ENCODE peak calls at places on chromosomes 2 and 18, in five cellular contexts. T, L, B, K and A are unnamed samples.

GRCh38 chr18:80175451-80176235 is 66.6 kb downstream of the ADNP2 start:
- DNase-seq in T (no peak), L (peak; percentile 48), B (no peak), K (no peak), A (no peak)

GRCh38 chr2:29108225-29108624 is 7.0 kb upstream of the CLIP4 start:
- DNase-seq in T (peak; percentile 88), L (peak; percentile 97), B (no peak), K (no peak), A (no peak)

GRCh38 chr2:236229186-236229585 is 35.0 kb downstream of the ASB18 start:
- DNase-seq in T (no peak), L (no peak), B (no peak), K (no peak), A (no peak)

GRCh38 chr2:177334940-177335543 is 57.5 kb upstream of the AGPS start:
- DNase-seq in T (no peak), L (no peak), B (peak; percentile 29), K (no peak), A (no peak)

GRCh38 chr2:85996591-85996990 is 107.8 kb upstream of the ST3GAL5 start:
- DNase-seq in T (no peak), L (no peak), B (no peak), K (no peak), A (peak; percentile 47)

GRCh38 chr2:166384774-166385173 is 9.0 kb upstream of the SCN9A start:
- DNase-seq in T (no peak), L (no peak), B (no peak), K (no peak), A (no peak)

GRCh38 chr2:156476516-156477206 is 40.5 kb downstream of the GPD2 start:
- DNase-seq in T (peak; percentile 29), L (peak; percentile 63), B (no peak), K (no peak), A (no peak)

GRCh38 chr18:78701753-78702409 is 277.7 kb upstream of the SALL3 start:
- DNase-seq in T (no peak), L (no peak), B (no peak), K (no peak), A (no peak)

GRCh38 chr2:109318150-109318948 is 189.3 kb downstream of the SH3RF3 start:
- DNase-seq in T (peak; percentile 79), L (peak; percentile 92), B (peak; percentile 62), K (peak; percentile 69), A (no peak)

GRCh38 chr18:36532394-36532793 is 234.9 kb downstream of the FHOD3 start:
- DNase-seq in T (peak; percentile 51), L (no peak), B (no peak), K (no peak), A (no peak)

GRCh38 chr2:42663828-42664227 is 95.4 kb downstream of the MTA3 start:
- DNase-seq in T (no peak), L (no peak), B (no peak), K (no peak), A (no peak)

GRCh38 chr18:77323640-77324370 is 74.2 kb downstream of the GALR1 start:
- DNase-seq in T (no peak), L (no peak), B (peak; percentile 44), K (no peak), A (no peak)

GRCh38 chr2:241666627-241667400 is 19.8 kb downstream of the DTYMK start:
- DNase-seq in T (no peak), L (peak; percentile 65), B (no peak), K (no peak), A (no peak)

GRCh38 chr2:15472133-15472532 is 89.0 kb downstream of the NBAS start:
- DNase-seq in T (no peak), L (no peak), B (no peak), K (no peak), A (no peak)

GRCh38 chr2:126891681-126892500 is 6.8 kb upstream of the TEX51 start:
- DNase-seq in T (no peak), L (no peak), B (no peak), K (no peak), A (peak; percentile 60)

GRCh38 chr18:48540329-48541025 is 1.6 kb downstream of the CTIF start:
- DNase-seq in T (no peak), L (peak; percentile 49), B (peak; percentile 66), K (peak; percentile 84), A (peak; percentile 96)

GRCh38 chr2:98458207-98458606 is 13.5 kb downstream of the INPP4A start:
- DNase-seq in T (no peak), L (peak; percentile 59), B (no peak), K (no peak), A (no peak)

GRCh38 chr2:210895132-210895531 is 338.7 kb downstream of the CPS1 start:
- DNase-seq in T (no peak), L (no peak), B (no peak), K (no peak), A (no peak)

GRCh38 chr2:58425368-58425767 is 184.2 kb upstream of the FANCL start:
- DNase-seq in T (no peak), L (no peak), B (no peak), K (no peak), A (no peak)

GRCh38 chr18:63131944-63132818 is 187.4 kb downstream of the BCL2 start:
- DNase-seq in T (no peak), L (no peak), B (no peak), K (no peak), A (no peak)

GRCh38 chr18:62991959-62992358 is 276.6 kb downstream of the PHLPP1 start:
- DNase-seq in T (no peak), L (no peak), B (no peak), K (no peak), A (no peak)

GRCh38 chr2:210863283-210863682 is 306.9 kb downstream of the CPS1 start:
- DNase-seq in T (no peak), L (no peak), B (no peak), K (no peak), A (no peak)

GRCh38 chr2:47771211-47771610 is 11.7 kb upstream of the MSH6 start:
- DNase-seq in T (peak; percentile 73), L (peak; percentile 99), B (no peak), K (no peak), A (no peak)

GRCh38 chr18:77108001-77108692 is 24.4 kb downstream of the MBP start:
- DNase-seq in T (peak; percentile 67), L (peak; percentile 95), B (no peak), K (peak; percentile 59), A (no peak)

GRCh38 chr2:18299423-18300212 is 260.8 kb downstream of the RDH14 start:
- DNase-seq in T (peak; percentile 67), L (peak; percentile 98), B (no peak), K (no peak), A (no peak)

GRCh38 chr2:224938670-224939309 is 103.5 kb downstream of the DOCK10 start:
- DNase-seq in T (no peak), L (peak; percentile 89), B (no peak), K (no peak), A (no peak)

GRCh38 chr2:181457741-181458425 is 697 bp downstream of the ITGA4 start:
- DNase-seq in T (no peak), L (peak; percentile 41), B (peak; percentile 5), K (peak; percentile 39), A (peak; percentile 80)

GRCh38 chr18:65725421-65726050 is 25.3 kb upstream of the CDH7 start:
- DNase-seq in T (no peak), L (no peak), B (peak; percentile 4), K (peak; percentile 44), A (no peak)

GRCh38 chr2:149047118-149047517 is 8.6 kb downstream of the LYPD6B start:
- DNase-seq in T (no peak), L (no peak), B (no peak), K (no peak), A (no peak)

GRCh38 chr18:52903858-52904257 is 563.9 kb downstream of the DCC start:
- DNase-seq in T (no peak), L (no peak), B (peak; percentile 10), K (peak; percentile 57), A (no peak)

GRCh38 chr2:166361351-166362153 is 14.2 kb downstream of the SCN9A start:
- DNase-seq in T (no peak), L (peak; percentile 29), B (no peak), K (no peak), A (no peak)

GRCh38 chr2:48306409-48307284 is 223.3 kb upstream of the STON1 start:
- DNase-seq in T (peak; percentile 69), L (no peak), B (no peak), K (no peak), A (no peak)

GRCh38 chr2:5725794-5726463 is 33.7 kb downstream of the SOX11 start:
- DNase-seq in T (no peak), L (peak; percentile 5), B (no peak), K (no peak), A (no peak)

DNA sequence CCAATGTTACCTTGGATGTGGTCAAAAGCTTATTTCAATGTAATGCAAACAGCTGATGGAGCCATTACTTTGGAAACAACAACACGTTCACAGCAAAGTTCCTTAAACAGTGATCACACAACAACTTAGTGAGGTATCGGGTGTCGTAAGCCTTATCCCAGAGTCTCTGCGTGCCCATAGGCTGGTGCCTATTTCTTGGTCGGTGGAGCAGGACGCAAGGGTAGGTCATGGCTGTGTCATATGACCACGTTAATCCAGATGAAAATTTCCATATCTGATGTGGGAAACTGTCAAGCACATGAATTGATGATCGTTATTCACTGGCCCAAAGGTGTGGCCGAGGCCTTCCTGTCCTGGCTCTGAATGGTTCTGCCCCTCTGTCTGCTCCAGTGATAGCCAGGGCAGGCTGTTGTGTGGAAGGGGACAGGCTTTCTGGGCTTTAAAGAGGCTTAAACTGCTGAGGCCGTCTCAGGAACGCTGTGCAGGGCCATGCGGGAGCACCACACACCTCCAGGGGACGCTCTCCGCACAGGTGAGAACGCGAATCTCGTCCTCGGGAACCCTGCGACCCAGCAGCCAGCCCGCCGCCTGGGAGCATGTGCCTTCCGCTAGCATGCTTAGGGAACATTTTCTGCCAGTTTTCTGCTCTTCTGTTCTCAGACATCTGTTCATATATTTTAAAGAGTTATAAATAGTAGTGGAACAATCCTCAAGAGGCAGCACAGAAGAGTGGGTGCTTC is 90.6 kb downstream of the KCTD1 start:
- DNase-seq in T (no peak), L (no peak), B (no peak), K (no peak), A (no peak)
- TF ChIP-seq CTCF in T (no peak), L (peak; percentile 54), B (no peak), K (no peak), A (no peak)

GRCh38 chr2:120283649-120284048 is 31.0 kb downstream of the RALB start:
- DNase-seq in T (no peak), L (no peak), B (no peak), K (no peak), A (no peak)
- TF ChIP-seq CTCF in T (peak; percentile 10), L (peak; percentile 65), B (no peak), K (no peak), A (peak; percentile 42)

GRCh38 chr2:79982445-79982844 is 322.1 kb downstream of the LRRTM1 start:
- DNase-seq in T (no peak), L (no peak), B (no peak), K (peak; percentile 71), A (no peak)
- TF ChIP-seq CTCF in T (peak; percentile 20), L (peak; percentile 52), B (peak; percentile 27), K (peak; percentile 43), A (peak; percentile 47)

DNA sequence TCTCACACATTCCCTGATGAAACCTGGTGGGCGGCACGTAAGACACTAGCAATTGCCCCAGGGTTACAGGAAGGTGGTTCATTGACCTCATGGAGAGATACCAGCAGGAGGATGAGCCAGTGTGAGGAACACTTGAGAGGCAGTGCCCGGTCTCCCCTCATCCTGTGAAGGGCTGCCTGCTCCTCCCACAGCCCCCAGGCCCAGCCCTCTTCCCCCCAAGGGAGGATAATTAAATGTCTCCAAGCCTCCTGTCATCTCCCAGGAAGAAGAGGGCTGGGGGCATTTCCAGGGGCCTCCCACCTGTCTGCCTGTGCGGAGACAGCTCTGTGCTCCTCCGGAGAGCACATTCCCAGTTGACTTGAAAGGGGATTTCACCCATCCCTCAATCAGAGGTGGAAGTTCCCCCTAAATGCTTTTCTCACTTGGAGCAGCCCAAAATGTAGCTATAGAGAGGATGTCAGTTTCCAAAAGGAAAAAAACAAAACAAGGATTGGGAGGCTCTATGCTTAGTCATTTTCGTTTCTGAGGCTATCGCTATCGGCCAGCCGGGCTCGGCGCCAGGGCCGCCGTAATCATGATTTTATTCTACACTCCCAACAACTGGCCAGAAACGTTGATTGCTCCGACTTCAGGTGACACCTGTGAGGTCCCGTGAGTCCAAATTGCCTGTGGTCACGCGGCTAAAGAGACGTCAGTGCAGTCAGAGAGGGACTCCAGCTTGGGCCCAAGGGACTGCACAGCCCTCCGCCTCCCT is 7.1 kb downstream of the KCNF1 start:
- DNase-seq in T (no peak), L (no peak), B (no peak), K (peak; percentile 45), A (peak; percentile 50)
- TF ChIP-seq CTCF in T (no peak), L (no peak), B (no peak), K (no peak), A (no peak)